ENCODE peak calls at places on chromosomes 6 and 20, in ten cellular contexts. E, F, O, A, J, S, H, D, M and K are unnamed samples.

GRCh38 chr6:29763491-29764289 is 40.5 kb downstream of the HLA-F start:
- DNase-seq in O (peak; percentile 30), E (no peak), J (no peak), H (no peak), S (no peak), A (no peak), F (no peak), M (no peak), D (no peak), K (peak; percentile 79)

GRCh38 chr6:186221-186965 is 105.9 kb upstream of the DUSP22 start:
- DNase-seq in O (no peak), M (no peak), H (no peak), S (no peak), D (no peak), A (no peak), J (no peak), E (no peak), F (no peak), K (peak; percentile 2)

GRCh38 chr20:31602779-31603441 is 2.2 kb upstream of the ID1 start:
- DNase-seq in S (no peak), D (no peak), E (no peak), F (no peak), H (no peak), O (no peak), A (no peak), M (no peak), J (no peak), K (no peak)

GRCh38 chr20:44861547-44862006 is 23.9 kb upstream of the YWHAB start:
- DNase-seq in A (no peak), M (no peak), E (peak; percentile 51), J (peak; percentile 37), O (peak; percentile 61), H (no peak), S (no peak), D (peak; percentile 33), F (peak; percentile 78), K (peak; percentile 60)

GRCh38 chr20:35648836-35649235 is 15.9 kb downstream of the CPNE1 start:
- DNase-seq in M (no peak), F (no peak), E (no peak), J (no peak), A (no peak), S (no peak), O (no peak), H (no peak), D (peak; percentile 36), K (peak; percentile 51)

GRCh38 chr6:105077592-105078463 is 102.0 kb downstream of the POPDC3 start:
- DNase-seq in A (no peak), H (no peak), M (no peak), O (no peak), D (no peak), S (no peak), F (no peak), J (no peak), E (no peak), K (peak; percentile 54)

GRCh38 chr6:165913676-165914570 is 250.9 kb upstream of the PDE10A start:
- DNase-seq in H (no peak), O (no peak), S (no peak), E (no peak), F (no peak), A (no peak), J (peak; percentile 4), D (no peak), M (no peak), K (no peak)

GRCh38 chr6:139686308-139686707 is 311.9 kb upstream of the CITED2 start:
- DNase-seq in M (no peak), H (no peak), F (no peak), O (no peak), D (no peak), E (peak; percentile 60), S (no peak), J (no peak), A (no peak), K (no peak)

GRCh38 chr6:15320683-15321082 is 74.8 kb downstream of the JARID2 start:
- DNase-seq in S (no peak), H (no peak), D (no peak), J (no peak), O (no peak), E (no peak), A (no peak), F (no peak), M (no peak), K (no peak)

GRCh38 chr6:17491416-17492142 is 98.2 kb downstream of the CAP2 start:
- DNase-seq in M (no peak), O (no peak), A (no peak), S (no peak), F (no peak), J (no peak), E (no peak), H (no peak), D (no peak), K (no peak)

GRCh38 chr20:51091564-51092195 is 68.8 kb upstream of the KCNG1 start:
- DNase-seq in J (no peak), D (no peak), S (no peak), O (no peak), E (no peak), F (no peak), A (no peak), H (no peak), M (no peak), K (peak; percentile 40)

GRCh38 chr6:149385998-149386646 is 13.9 kb upstream of the SUMO4 start:
- DNase-seq in F (no peak), D (no peak), E (no peak), O (no peak), M (no peak), S (no peak), H (no peak), A (no peak), J (no peak), K (no peak)

GRCh38 chr20:32780749-32781402 is 18.7 kb downstream of the DNMT3B start:
- DNase-seq in F (no peak), M (no peak), E (no peak), J (no peak), O (no peak), D (no peak), S (no peak), H (no peak), A (no peak), K (no peak)

GRCh38 chr6:128252293-128253176 is 267.9 kb downstream of the PTPRK start:
- DNase-seq in S (no peak), J (no peak), D (no peak), M (no peak), H (no peak), E (no peak), O (no peak), A (no peak), F (no peak), K (no peak)

DNA sequence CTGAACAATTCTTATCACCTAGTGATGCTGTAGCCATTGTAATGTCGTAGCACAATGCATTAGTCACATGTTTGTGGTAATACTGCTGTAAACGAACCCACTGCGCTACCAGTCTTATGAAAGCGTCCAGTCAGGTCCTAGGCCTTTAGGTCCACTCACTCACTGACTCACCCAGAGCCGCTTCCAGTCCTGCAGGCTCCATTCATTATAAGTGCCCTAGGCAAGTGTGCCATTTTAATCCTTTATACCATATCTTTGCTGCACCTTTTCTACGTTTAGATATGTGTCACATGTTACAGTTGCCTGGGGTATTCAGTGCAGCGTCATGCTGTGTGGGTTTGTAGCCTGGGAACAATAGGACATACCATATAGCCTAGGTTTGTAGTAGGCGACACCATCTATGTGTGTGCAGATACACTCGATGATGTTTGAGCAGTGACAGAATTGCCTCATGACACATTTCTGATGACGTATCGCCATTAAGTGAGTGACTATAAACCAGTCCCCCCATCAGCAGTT is 15.4 kb downstream of the IGF2R start:
- DNase-seq in D (no peak), F (no peak), S (no peak), H (no peak), A (no peak), M (no peak), J (no peak), E (no peak), O (no peak), K (no peak)
- H3K4me1 ChIP-seq in D (peaks cover 88% of the 10 kb centered on the region), F (peaks cover 20% of the 10 kb centered on the region), S (peaks cover 17% of the 10 kb centered on the region), H (peaks cover 57% of the 10 kb centered on the region), A (peaks cover 30% of the 10 kb centered on the region), M (peaks cover 66% of the 10 kb centered on the region), J (peaks cover 55% of the 10 kb centered on the region), E (peaks cover 20% of the 10 kb centered on the region), O (peaks cover 23% of the 10 kb centered on the region), K (peaks cover 8% of the 10 kb centered on the region)

DNA sequence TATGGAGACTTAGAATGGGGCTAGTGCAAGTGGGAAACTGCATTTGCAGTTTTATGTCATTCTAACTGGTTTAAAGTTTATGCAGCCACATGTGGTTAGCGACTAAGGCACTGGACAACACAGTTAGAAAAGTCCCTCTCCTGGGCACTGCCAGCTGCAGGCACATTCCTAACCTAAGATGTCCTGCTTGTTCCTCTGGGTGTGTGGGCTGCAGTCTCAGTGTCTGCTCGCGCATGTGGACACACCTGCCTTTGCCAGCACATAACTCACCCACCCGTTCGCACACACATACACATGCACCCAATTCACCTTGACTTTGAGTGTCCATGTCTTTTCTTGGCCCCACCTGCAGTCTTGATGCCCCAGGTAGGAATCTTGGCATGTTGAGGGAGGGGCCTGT is 18.5 kb upstream of the SLC22A2 start:
- DNase-seq in E (no peak), M (no peak), J (no peak), S (no peak), F (no peak), O (no peak), D (no peak), A (no peak), H (no peak), K (no peak)
- H3K4me1 ChIP-seq in E (no peaks in the 10 kb centered on the region), M (no peaks in the 10 kb centered on the region), J (no peaks in the 10 kb centered on the region), S (peaks cover 7% of the 10 kb centered on the region), F (no peaks in the 10 kb centered on the region), O (no peaks in the 10 kb centered on the region), D (no peaks in the 10 kb centered on the region), A (no peaks in the 10 kb centered on the region), H (peaks cover 2% of the 10 kb centered on the region), K (no peaks in the 10 kb centered on the region)

DNA sequence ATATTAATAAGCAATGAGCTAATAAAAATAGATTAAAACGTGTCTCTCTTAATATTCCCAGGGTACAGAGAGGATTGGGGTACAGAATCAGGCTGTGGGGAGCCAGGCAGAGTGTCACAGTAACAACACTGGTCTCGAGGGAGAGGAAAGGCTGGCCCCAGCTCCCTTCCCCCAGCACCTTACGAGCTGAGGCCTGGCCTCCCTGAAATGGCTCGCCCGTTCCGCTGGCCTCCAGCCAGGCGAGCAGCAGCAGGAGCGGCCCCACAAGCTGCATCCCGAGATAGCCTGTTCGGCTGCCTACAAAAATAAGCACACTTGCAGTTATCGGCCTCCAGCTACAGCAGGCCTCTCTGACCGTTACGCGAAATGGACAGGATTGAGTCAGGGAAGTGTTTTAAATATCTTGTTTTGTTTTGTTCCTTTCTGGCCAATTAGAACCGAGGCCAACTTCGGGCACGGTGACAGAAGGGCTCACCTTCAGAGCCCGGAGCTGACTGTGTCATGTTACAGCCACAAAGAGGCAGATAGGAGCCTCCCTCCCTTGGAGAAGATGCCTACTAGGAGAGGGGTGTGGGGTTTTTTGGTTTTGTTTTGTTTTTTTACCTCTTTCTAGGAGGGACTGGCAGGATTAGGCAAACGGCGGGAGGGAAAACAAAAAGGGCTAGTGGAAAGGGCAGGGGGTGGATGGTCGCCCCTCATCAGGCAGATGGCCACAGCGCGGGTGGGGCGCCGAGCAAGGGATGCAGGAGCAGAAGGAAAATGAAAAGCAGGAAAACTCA is 4.2 kb upstream of the ZMYND8 start:
- DNase-seq in F (peak; percentile 72), D (peak; percentile 86), S (peak; percentile 84), O (peak; percentile 92), A (peak; percentile 83), M (no peak), H (peak; percentile 95), J (peak; percentile 86), E (peak; percentile 82), K (peak; percentile 97)
- H3K4me1 ChIP-seq in F (peaks cover 43% of the 10 kb centered on the region), D (peaks cover 64% of the 10 kb centered on the region), S (peaks cover 61% of the 10 kb centered on the region), O (peaks cover 42% of the 10 kb centered on the region), A (peaks cover 54% of the 10 kb centered on the region), M (peaks cover 43% of the 10 kb centered on the region), H (peaks cover 54% of the 10 kb centered on the region), J (peaks cover 38% of the 10 kb centered on the region), E (peaks cover 37% of the 10 kb centered on the region), K (peaks cover 63% of the 10 kb centered on the region)

GRCh38 chr6:147852772-147853171 is 344.3 kb downstream of the SAMD5 start:
- DNase-seq in D (no peak), E (no peak), A (no peak), O (no peak), J (no peak), S (no peak), H (no peak), M (no peak), F (no peak), K (no peak)
- H3K4me1 ChIP-seq in D (peaks cover 5% of the 10 kb centered on the region), E (no peaks in the 10 kb centered on the region), A (no peaks in the 10 kb centered on the region), O (no peaks in the 10 kb centered on the region), J (no peaks in the 10 kb centered on the region), S (no peaks in the 10 kb centered on the region), H (no peaks in the 10 kb centered on the region), M (no peaks in the 10 kb centered on the region), F (no peaks in the 10 kb centered on the region), K (peaks cover 8% of the 10 kb centered on the region)